ENCODE peak calls at places on chromosomes 5 and 9, in six cellular contexts. R, O, V, U, X and L are unnamed samples.
A peak's percentile ranks its signal among the peaks of the same experiment; 100 is the strongest.

GRCh38 chr5:66415208-66415607 is 181.0 kb upstream of the MAST4 start:
- DNase-seq in R (no peak), O (no peak), V (no peak), U (peak; percentile 15), X (no peak), L (no peak)

GRCh38 chr5:119578937-119579336 is 50.4 kb upstream of the FAM170A start:
- DNase-seq in R (no peak), O (no peak), V (no peak), U (peak; percentile 41), X (peak; percentile 50), L (peak; percentile 6)

GRCh38 chr5:96582343-96582742 is 79.8 kb upstream of the CAST start:
- DNase-seq in R (no peak), O (no peak), V (no peak), U (peak; percentile 76), X (no peak), L (no peak)

GRCh38 chr9:96253059-96253696 is 48.8 kb downstream of the HSD17B3 start:
- DNase-seq in R (no peak), O (no peak), V (no peak), U (no peak), X (no peak), L (no peak)

GRCh38 chr5:5065472-5065871 is 74.7 kb upstream of the ADAMTS16 start:
- DNase-seq in R (no peak), O (no peak), V (no peak), U (no peak), X (no peak), L (no peak)

GRCh38 chr9:85200726-85201402 is 531.3 kb downstream of the NTRK2 start:
- DNase-seq in R (no peak), O (no peak), V (no peak), U (peak; percentile 70), X (no peak), L (peak; percentile 18)

GRCh38 chr9:70352356-70352755 is 62.1 kb downstream of the KLF9 start:
- DNase-seq in R (no peak), O (no peak), V (no peak), U (peak; percentile 88), X (no peak), L (peak; percentile 46)

GRCh38 chr9:4530375-4530774 is 40.1 kb downstream of the SLC1A1 start:
- DNase-seq in R (no peak), O (no peak), V (no peak), U (peak; percentile 71), X (no peak), L (no peak)

GRCh38 chr5:57175586-57175985 is 1.7 kb downstream of the GPBP1 start:
- DNase-seq in R (no peak), O (no peak), V (no peak), U (no peak), X (no peak), L (no peak)

GRCh38 chr9:127683723-127684122 is 23.1 kb upstream of the CFAP157 start:
- DNase-seq in R (no peak), O (no peak), V (no peak), U (peak; percentile 16), X (no peak), L (peak; percentile 77)

GRCh38 chr9:124894741-124895170 is 32.8 kb downstream of the ARPC5L start:
- DNase-seq in R (no peak), O (no peak), V (no peak), U (peak; percentile 64), X (peak; percentile 40), L (peak; percentile 50)

GRCh38 chr9:95017062-95017461 is 290.6 kb downstream of the AOPEP start:
- DNase-seq in R (no peak), O (no peak), V (no peak), U (peak; percentile 39), X (no peak), L (no peak)

GRCh38 chr9:36584626-36585460 is 12.1 kb downstream of the MELK start:
- DNase-seq in R (no peak), O (no peak), V (no peak), U (peak; percentile 79), X (no peak), L (peak; percentile 72)

GRCh38 chr5:64707191-64707590 is 16.9 kb downstream of the SHISAL2B start:
- DNase-seq in R (no peak), O (no peak), V (no peak), U (no peak), X (no peak), L (no peak)

GRCh38 chr5:39080597-39081204 is 6.5 kb upstream of the RICTOR start:
- DNase-seq in R (peak; percentile 45), O (peak; percentile 70), V (no peak), U (peak; percentile 83), X (peak; percentile 33), L (peak; percentile 80)

GRCh38 chr9:136991993-136992818 is at the start of gene PAXX:
- DNase-seq in R (peak; percentile 94), O (peak; percentile 89), V (peak; percentile 87), U (peak; percentile 84), X (peak; percentile 85), L (peak; percentile 87)

GRCh38 chr5:55495216-55495615 is 39.5 kb downstream of the PLPP1 start:
- DNase-seq in R (no peak), O (no peak), V (no peak), U (no peak), X (no peak), L (no peak)

GRCh38 chr9:114503009-114503408 is 2.3 kb downstream of the WHRN start:
- DNase-seq in R (no peak), O (no peak), V (no peak), U (no peak), X (no peak), L (no peak)